ENCODE peak calls at places on chromosomes 13 and 19, in nine cellular contexts. One of them, this sample, is unnamed.

GRCh38 chr13:21240586-21240985 is 64.1 kb downstream of the MRPL57 start:
- DNase-seq in body of pancreas: no peak
- DNase-seq in left lung: no peak
- DNase-seq in Peyer's patch: no peak
- DNase-seq in left ventricle myocardium inferior: no peak
- DNase-seq in RWPE2: no peak
- DNase-seq in AG04450: no peak
- DNase-seq in ascending aorta: no peak
- DNase-seq in A549: no peak
- DNase-seq in this sample: no peak

GRCh38 chr19:5125797-5126497 is 157.0 kb downstream of the KDM4B start:
- DNase-seq in body of pancreas: peak
- DNase-seq in left lung: no peak
- DNase-seq in Peyer's patch: no peak
- DNase-seq in left ventricle myocardium inferior: no peak
- DNase-seq in RWPE2: no peak
- DNase-seq in AG04450: no peak
- DNase-seq in ascending aorta: no peak
- DNase-seq in A549: no peak
- DNase-seq in this sample: no peak

GRCh38 chr13:107900775-107901174 is 314.6 kb downstream of the LIG4 start:
- DNase-seq in body of pancreas: no peak
- DNase-seq in left lung: no peak
- DNase-seq in Peyer's patch: no peak
- DNase-seq in left ventricle myocardium inferior: no peak
- DNase-seq in RWPE2: no peak
- DNase-seq in AG04450: peak
- DNase-seq in ascending aorta: no peak
- DNase-seq in A549: no peak
- DNase-seq in this sample: no peak

GRCh38 chr13:26653310-26653709 is 95.8 kb downstream of the WASF3 start:
- DNase-seq in body of pancreas: no peak
- DNase-seq in left lung: no peak
- DNase-seq in Peyer's patch: no peak
- DNase-seq in left ventricle myocardium inferior: no peak
- DNase-seq in RWPE2: no peak
- DNase-seq in AG04450: no peak
- DNase-seq in ascending aorta: no peak
- DNase-seq in A549: no peak
- DNase-seq in this sample: no peak

GRCh38 chr13:39269411-39269810 is 231.2 kb downstream of the NHLRC3 start:
- DNase-seq in body of pancreas: no peak
- DNase-seq in left lung: no peak
- DNase-seq in Peyer's patch: no peak
- DNase-seq in left ventricle myocardium inferior: no peak
- DNase-seq in RWPE2: no peak
- DNase-seq in AG04450: no peak
- DNase-seq in ascending aorta: no peak
- DNase-seq in A549: no peak
- DNase-seq in this sample: no peak

GRCh38 chr19:50797429-50798115 is 7.4 kb downstream of the ACP4 start:
- DNase-seq in body of pancreas: no peak
- DNase-seq in left lung: no peak
- DNase-seq in Peyer's patch: no peak
- DNase-seq in left ventricle myocardium inferior: no peak
- DNase-seq in RWPE2: no peak
- DNase-seq in AG04450: no peak
- DNase-seq in ascending aorta: no peak
- DNase-seq in A549: no peak
- DNase-seq in this sample: no peak

GRCh38 chr19:36707134-36707533 is 19.7 kb downstream of the ZNF567 start:
- DNase-seq in body of pancreas: no peak
- DNase-seq in left lung: no peak
- DNase-seq in Peyer's patch: no peak
- DNase-seq in left ventricle myocardium inferior: no peak
- DNase-seq in RWPE2: no peak
- DNase-seq in AG04450: no peak
- DNase-seq in ascending aorta: no peak
- DNase-seq in A549: no peak
- DNase-seq in this sample: no peak

GRCh38 chr13:107099661-107100060 is 531.7 kb upstream of the ARGLU1 start:
- DNase-seq in body of pancreas: no peak
- DNase-seq in left lung: no peak
- DNase-seq in Peyer's patch: no peak
- DNase-seq in left ventricle myocardium inferior: no peak
- DNase-seq in RWPE2: no peak
- DNase-seq in AG04450: peak
- DNase-seq in ascending aorta: no peak
- DNase-seq in A549: no peak
- DNase-seq in this sample: no peak

GRCh38 chr19:4380254-4380727 is 20.1 kb downstream of the SH3GL1 start:
- DNase-seq in body of pancreas: no peak
- DNase-seq in left lung: peak
- DNase-seq in Peyer's patch: peak
- DNase-seq in left ventricle myocardium inferior: peak
- DNase-seq in RWPE2: peak
- DNase-seq in AG04450: no peak
- DNase-seq in ascending aorta: no peak
- DNase-seq in A549: no peak
- DNase-seq in this sample: no peak

GRCh38 chr13:37648604-37649003 is 50.0 kb upstream of the POSTN start:
- DNase-seq in body of pancreas: no peak
- DNase-seq in left lung: no peak
- DNase-seq in Peyer's patch: no peak
- DNase-seq in left ventricle myocardium inferior: no peak
- DNase-seq in RWPE2: no peak
- DNase-seq in AG04450: peak
- DNase-seq in ascending aorta: no peak
- DNase-seq in A549: no peak
- DNase-seq in this sample: no peak

GRCh38 chr13:39037880-39038568 is at the start of the genes NHLRC3 and PROSER1:
- DNase-seq in body of pancreas: peak
- DNase-seq in left lung: peak
- DNase-seq in Peyer's patch: peak
- DNase-seq in left ventricle myocardium inferior: peak
- DNase-seq in RWPE2: peak
- DNase-seq in AG04450: peak
- DNase-seq in ascending aorta: peak
- DNase-seq in A549: peak
- DNase-seq in this sample: peak

GRCh38 chr13:74206061-74206561 is 71.9 kb upstream of the KLF12 start:
- DNase-seq in body of pancreas: no peak
- DNase-seq in left lung: no peak
- DNase-seq in Peyer's patch: no peak
- DNase-seq in left ventricle myocardium inferior: no peak
- DNase-seq in RWPE2: no peak
- DNase-seq in AG04450: peak
- DNase-seq in ascending aorta: no peak
- DNase-seq in A549: no peak
- DNase-seq in this sample: no peak

GRCh38 chr19:29519931-29520330 is 5.9 kb upstream of the VSTM2B start:
- DNase-seq in body of pancreas: no peak
- DNase-seq in left lung: no peak
- DNase-seq in Peyer's patch: no peak
- DNase-seq in left ventricle myocardium inferior: no peak
- DNase-seq in RWPE2: no peak
- DNase-seq in AG04450: no peak
- DNase-seq in ascending aorta: no peak
- DNase-seq in A549: no peak
- DNase-seq in this sample: no peak

GRCh38 chr13:91045351-91046034 is 302.0 kb upstream of the MIR17HG start:
- DNase-seq in body of pancreas: no peak
- DNase-seq in left lung: no peak
- DNase-seq in Peyer's patch: no peak
- DNase-seq in left ventricle myocardium inferior: no peak
- DNase-seq in RWPE2: no peak
- DNase-seq in AG04450: no peak
- DNase-seq in ascending aorta: no peak
- DNase-seq in A549: peak
- DNase-seq in this sample: no peak
- TF ChIP-seq CTCF in body of pancreas: peak
- TF ChIP-seq CTCF in left lung: no peak
- TF ChIP-seq CTCF in Peyer's patch: no peak
- TF ChIP-seq CTCF in left ventricle myocardium inferior: no peak
- TF ChIP-seq CTCF in RWPE2: peak
- TF ChIP-seq CTCF in AG04450: peak
- TF ChIP-seq CTCF in ascending aorta: no peak
- TF ChIP-seq CTCF in A549: peak
- TF ChIP-seq CTCF in this sample: no peak

GRCh38 chr13:51614350-51614786 is 30.1 kb downstream of the WDFY2 start:
- DNase-seq in body of pancreas: peak
- DNase-seq in left lung: peak
- DNase-seq in Peyer's patch: peak
- DNase-seq in left ventricle myocardium inferior: no peak
- DNase-seq in RWPE2: no peak
- DNase-seq in AG04450: no peak
- DNase-seq in ascending aorta: no peak
- DNase-seq in A549: no peak
- DNase-seq in this sample: no peak
- H3K4me3 ChIP-seq in body of pancreas: no peak
- H3K4me3 ChIP-seq in left lung: no peak
- H3K4me3 ChIP-seq in Peyer's patch: no peak
- H3K4me3 ChIP-seq in left ventricle myocardium inferior: peak
- H3K4me3 ChIP-seq in RWPE2: no peak
- H3K4me3 ChIP-seq in AG04450: no peak
- H3K4me3 ChIP-seq in ascending aorta: no peak
- H3K4me3 ChIP-seq in A549: no peak
- H3K4me3 ChIP-seq in this sample: no peak

GRCh38 chr13:75329097-75329496 is 152.9 kb downstream of the TBC1D4 start:
- DNase-seq in body of pancreas: no peak
- DNase-seq in left lung: no peak
- DNase-seq in Peyer's patch: no peak
- DNase-seq in left ventricle myocardium inferior: no peak
- DNase-seq in RWPE2: no peak
- DNase-seq in AG04450: no peak
- DNase-seq in ascending aorta: no peak
- DNase-seq in A549: no peak
- DNase-seq in this sample: no peak
- H3K27ac ChIP-seq in body of pancreas: no peak
- H3K27ac ChIP-seq in left lung: no peak
- H3K27ac ChIP-seq in Peyer's patch: no peak
- H3K27ac ChIP-seq in left ventricle myocardium inferior: no peak
- H3K27ac ChIP-seq in RWPE2: no peak
- H3K27ac ChIP-seq in AG04450: no peak
- H3K27ac ChIP-seq in ascending aorta: no peak
- H3K27ac ChIP-seq in A549: no peak
- H3K27ac ChIP-seq in this sample: no peak

DNA sequence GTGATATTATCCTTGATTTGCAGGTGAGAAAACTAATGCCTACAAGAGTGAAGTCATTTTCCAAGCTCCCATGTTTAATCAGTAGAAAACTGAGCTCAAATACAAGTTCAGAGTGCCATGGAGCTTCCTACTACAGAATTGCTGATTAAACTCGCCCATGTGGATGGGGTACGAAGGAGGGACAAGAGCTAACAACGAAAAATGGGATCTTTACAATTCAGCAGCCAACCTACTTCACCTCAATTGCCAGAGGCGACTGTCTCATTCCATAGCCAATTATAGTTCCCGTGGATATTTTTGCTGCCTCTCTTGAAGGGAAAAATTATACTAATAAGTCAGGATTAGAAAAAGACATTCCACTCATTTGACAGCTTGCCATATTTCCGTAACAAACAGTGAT is 1155.1 kb downstream of the OLFM4 start:
- DNase-seq in body of pancreas: no peak
- DNase-seq in left lung: no peak
- DNase-seq in Peyer's patch: no peak
- DNase-seq in left ventricle myocardium inferior: no peak
- DNase-seq in RWPE2: no peak
- DNase-seq in AG04450: no peak
- DNase-seq in ascending aorta: no peak
- DNase-seq in A549: no peak
- DNase-seq in this sample: no peak
- TF ChIP-seq CTCF in body of pancreas: no peak
- TF ChIP-seq CTCF in left lung: no peak
- TF ChIP-seq CTCF in Peyer's patch: no peak
- TF ChIP-seq CTCF in left ventricle myocardium inferior: no peak
- TF ChIP-seq CTCF in RWPE2: no peak
- TF ChIP-seq CTCF in AG04450: no peak
- TF ChIP-seq CTCF in ascending aorta: no peak
- TF ChIP-seq CTCF in A549: no peak
- TF ChIP-seq CTCF in this sample: no peak

GRCh38 chr13:99123101-99124045 is 77.3 kb upstream of the UBAC2 start:
- DNase-seq in body of pancreas: no peak
- DNase-seq in left lung: no peak
- DNase-seq in Peyer's patch: no peak
- DNase-seq in left ventricle myocardium inferior: no peak
- DNase-seq in RWPE2: no peak
- DNase-seq in AG04450: no peak
- DNase-seq in ascending aorta: no peak
- DNase-seq in A549: no peak
- DNase-seq in this sample: peak

GRCh38 chr13:99125335-99125915 is 75.2 kb upstream of the UBAC2 start:
- DNase-seq in body of pancreas: no peak
- DNase-seq in left lung: no peak
- DNase-seq in Peyer's patch: no peak
- DNase-seq in left ventricle myocardium inferior: no peak
- DNase-seq in RWPE2: no peak
- DNase-seq in AG04450: no peak
- DNase-seq in ascending aorta: no peak
- DNase-seq in A549: no peak
- DNase-seq in this sample: no peak

GRCh38 chr13:99124046-99124400 is 76.6 kb upstream of the UBAC2 start:
- DNase-seq in body of pancreas: no peak
- DNase-seq in left lung: no peak
- DNase-seq in Peyer's patch: no peak
- DNase-seq in left ventricle myocardium inferior: no peak
- DNase-seq in RWPE2: no peak
- DNase-seq in AG04450: no peak
- DNase-seq in ascending aorta: no peak
- DNase-seq in A549: no peak
- DNase-seq in this sample: no peak

GRCh38 chr13:99126821-99127220 is 73.8 kb upstream of the UBAC2 start:
- DNase-seq in body of pancreas: no peak
- DNase-seq in left lung: no peak
- DNase-seq in Peyer's patch: no peak
- DNase-seq in left ventricle myocardium inferior: no peak
- DNase-seq in RWPE2: no peak
- DNase-seq in AG04450: no peak
- DNase-seq in ascending aorta: no peak
- DNase-seq in A549: no peak
- DNase-seq in this sample: no peak

GRCh38 chr13:99124695-99125334 is 75.8 kb upstream of the UBAC2 start:
- DNase-seq in body of pancreas: no peak
- DNase-seq in left lung: no peak
- DNase-seq in Peyer's patch: no peak
- DNase-seq in left ventricle myocardium inferior: no peak
- DNase-seq in RWPE2: no peak
- DNase-seq in AG04450: no peak
- DNase-seq in ascending aorta: no peak
- DNase-seq in A549: peak
- DNase-seq in this sample: no peak
- H3K4me3 ChIP-seq in body of pancreas: no peak
- H3K4me3 ChIP-seq in left lung: no peak
- H3K4me3 ChIP-seq in Peyer's patch: no peak
- H3K4me3 ChIP-seq in left ventricle myocardium inferior: no peak
- H3K4me3 ChIP-seq in RWPE2: peak
- H3K4me3 ChIP-seq in AG04450: no peak
- H3K4me3 ChIP-seq in ascending aorta: no peak
- H3K4me3 ChIP-seq in A549: no peak
- H3K4me3 ChIP-seq in this sample: peak

GRCh38 chr13:75913925-75914324 is 277.8 kb downstream of the LMO7 start:
- DNase-seq in body of pancreas: no peak
- DNase-seq in left lung: no peak
- DNase-seq in Peyer's patch: no peak
- DNase-seq in left ventricle myocardium inferior: no peak
- DNase-seq in RWPE2: no peak
- DNase-seq in AG04450: no peak
- DNase-seq in ascending aorta: no peak
- DNase-seq in A549: no peak
- DNase-seq in this sample: no peak
- H3K27ac ChIP-seq in body of pancreas: no peak
- H3K27ac ChIP-seq in left lung: no peak
- H3K27ac ChIP-seq in Peyer's patch: no peak
- H3K27ac ChIP-seq in left ventricle myocardium inferior: no peak
- H3K27ac ChIP-seq in RWPE2: no peak
- H3K27ac ChIP-seq in AG04450: no peak
- H3K27ac ChIP-seq in ascending aorta: no peak
- H3K27ac ChIP-seq in A549: no peak
- H3K27ac ChIP-seq in this sample: no peak

This sample was measured in coronary artery.